ENCODE peak calls at places on chromosomes 16 and 17, in four cellular contexts. Y, V, E and H are unnamed samples.

GRCh38 chr16:69647020-69647419 is 79.3 kb downstream of the NQO1 start:
- DNase-seq in E (no peak), V (no peak), Y (no peak), H (no peak)

GRCh38 chr17:82981141-82981540 is 98.3 kb upstream of the METRNL start:
- DNase-seq in Y (no peak), E (no peak), V (no peak), H (no peak)

GRCh38 chr17:55462234-55462633 is 40.6 kb upstream of the MMD start:
- DNase-seq in Y (no peak), E (no peak), V (no peak), H (no peak)

GRCh38 chr16:50360033-50360778 is 8.6 kb downstream of the BRD7 start:
- DNase-seq in E (no peak), V (no peak), Y (peak; percentile 95), H (no peak)

GRCh38 chr16:83159049-83159448 is 532.3 kb downstream of the CDH13 start:
- DNase-seq in Y (no peak), E (no peak), V (no peak), H (no peak)

GRCh38 chr17:47145351-47145750 is 43.7 kb downstream of the CDC27 start:
- DNase-seq in E (no peak), Y (no peak), V (no peak), H (no peak)

GRCh38 chr16:11706180-11706742 is 36.4 kb downstream of the TXNDC11 start:
- DNase-seq in E (no peak), V (no peak), Y (peak; percentile 56), H (peak; percentile 63)

GRCh38 chr17:5840811-5841446 is 229.2 kb upstream of the WSCD1 start:
- DNase-seq in Y (no peak), E (no peak), V (no peak), H (peak; percentile 32)

GRCh38 chr17:48494335-48494734 is 36.5 kb downstream of the HOXB1 start:
- DNase-seq in E (no peak), V (no peak), Y (peak; percentile 91), H (no peak)

GRCh38 chr17:10247806-10248334 is 49.5 kb upstream of the GAS7 start:
- DNase-seq in Y (peak; percentile 58), E (no peak), V (no peak), H (no peak)

GRCh38 chr16:19344980-19345379 is 59.4 kb downstream of the CLEC19A start:
- DNase-seq in Y (no peak), V (no peak), E (no peak), H (no peak)

GRCh38 chr16:24996301-24996700 is 18.9 kb downstream of the ARHGAP17 start:
- DNase-seq in Y (no peak), E (no peak), V (no peak), H (no peak)

GRCh38 chr16:56965149-56965938 is 3.6 kb downstream of the CETP start:
- DNase-seq in Y (peak; percentile 43), V (no peak), E (no peak), H (no peak)

GRCh38 chr16:85402910-85403692 is 210.0 kb upstream of the GSE1 start:
- DNase-seq in E (no peak), Y (peak; percentile 48), V (no peak), H (no peak)

GRCh38 chr17:40560592-40561293 is 4.5 kb downstream of the CCR7 start:
- DNase-seq in V (no peak), E (peak; percentile 73), Y (peak; percentile 84), H (peak; percentile 70)

GRCh38 chr16:75267631-75268264 is 16.3 kb upstream of the BCAR1 start:
- DNase-seq in V (no peak), E (no peak), Y (peak; percentile 57), H (peak; percentile 85)

GRCh38 chr16:3706253-3707145 is 10.8 kb downstream of the TRAP1 start:
- DNase-seq in Y (no peak), V (no peak), E (no peak), H (no peak)

GRCh38 chr17:75356260-75356937 is 49.1 kb downstream of the GRB2 start:
- DNase-seq in E (no peak), V (no peak), Y (no peak), H (no peak)

GRCh38 chr17:38338053-38338452 is 5.7 kb downstream of the GPR179 start:
- DNase-seq in E (no peak), V (no peak), Y (no peak), H (no peak)

GRCh38 chr16:83253526-83253925 is 554.3 kb upstream of the HSBP1 start:
- DNase-seq in E (no peak), V (no peak), Y (no peak), H (no peak)

GRCh38 chr16:70703041-70703834 is 17.4 kb upstream of the MTSS2 start:
- DNase-seq in V (peak; percentile 83), E (no peak), Y (peak; percentile 87), H (peak; percentile 94)